ENCODE peak calls at places on chromosomes 4 and X, in four cellular contexts. One of them, this sample, is unnamed.
A peak's percentile ranks its signal among the peaks of the same experiment; 100 is the strongest.

GRCh38 chr4:184755278-184755677 is 21.4 kb upstream of the CENPU start:
- DNase-seq in CD4-positive, CD25-positive, alpha-beta regulatory T cell: no peak
- DNase-seq in T1000: no peak
- DNase-seq in A549: no peak
- DNase-seq in this sample: no peak

GRCh38 chr4:88007304-88008132 is at the start of gene PKD2:
- DNase-seq in CD4-positive, CD25-positive, alpha-beta regulatory T cell: peak; percentile 60
- DNase-seq in A549: peak; percentile 49
- DNase-seq in T1000: peak; percentile 64
- DNase-seq in this sample: peak; percentile 90

GRCh38 chr4:98639523-98639922 is 18.9 kb downstream of the TSPAN5 start:
- DNase-seq in CD4-positive, CD25-positive, alpha-beta regulatory T cell: peak; percentile 51
- DNase-seq in A549: no peak
- DNase-seq in T1000: no peak
- DNase-seq in this sample: no peak

GRCh38 chrX:70774223-70774622 is 134.3 kb downstream of the TEX11 start:
- DNase-seq in T1000: no peak
- DNase-seq in CD4-positive, CD25-positive, alpha-beta regulatory T cell: no peak
- DNase-seq in A549: no peak
- DNase-seq in this sample: no peak

GRCh38 chrX:68941385-68941952 is 112.6 kb downstream of the EFNB1 start:
- DNase-seq in CD4-positive, CD25-positive, alpha-beta regulatory T cell: no peak
- DNase-seq in A549: no peak
- DNase-seq in T1000: no peak
- DNase-seq in this sample: no peak

GRCh38 chr4:45453258-45453841 is 670.5 kb downstream of the GABRG1 start:
- DNase-seq in A549: no peak
- DNase-seq in T1000: no peak
- DNase-seq in CD4-positive, CD25-positive, alpha-beta regulatory T cell: no peak
- DNase-seq in this sample: peak; percentile 68

GRCh38 chr4:186852078-186852420 is 128.4 kb upstream of the FAT1 start:
- DNase-seq in T1000: no peak
- DNase-seq in CD4-positive, CD25-positive, alpha-beta regulatory T cell: no peak
- DNase-seq in A549: no peak
- DNase-seq in this sample: no peak

GRCh38 chr4:7161721-7162214 is 30.6 kb upstream of the SORCS2 start:
- DNase-seq in A549: no peak
- DNase-seq in T1000: no peak
- DNase-seq in CD4-positive, CD25-positive, alpha-beta regulatory T cell: no peak
- DNase-seq in this sample: no peak

GRCh38 chr4:5014007-5014682 is 5.1 kb downstream of the CYTL1 start:
- DNase-seq in A549: no peak
- DNase-seq in T1000: no peak
- DNase-seq in CD4-positive, CD25-positive, alpha-beta regulatory T cell: no peak
- DNase-seq in this sample: no peak

GRCh38 chrX:69616520-69617203 is 749 bp downstream of the EDA start:
- DNase-seq in A549: no peak
- DNase-seq in CD4-positive, CD25-positive, alpha-beta regulatory T cell: peak; percentile 2
- DNase-seq in T1000: no peak
- DNase-seq in this sample: peak; percentile 46

GRCh38 chrX:146186540-146186939 is 368.9 kb downstream of the SLITRK2 start:
- DNase-seq in CD4-positive, CD25-positive, alpha-beta regulatory T cell: no peak
- DNase-seq in T1000: no peak
- DNase-seq in A549: no peak
- DNase-seq in this sample: no peak

GRCh38 chr4:158020734-158021346 is 152.0 kb downstream of the GASK1B start:
- DNase-seq in CD4-positive, CD25-positive, alpha-beta regulatory T cell: no peak
- DNase-seq in T1000: no peak
- DNase-seq in A549: no peak
- DNase-seq in this sample: no peak

GRCh38 chrX:120769576-120770341 is 105.9 kb downstream of the CT47B1 start:
- DNase-seq in A549: peak; percentile 3
- DNase-seq in T1000: peak; percentile 0
- DNase-seq in CD4-positive, CD25-positive, alpha-beta regulatory T cell: no peak
- DNase-seq in this sample: peak; percentile 37

GRCh38 chrX:120244735-120245498 is 5.7 kb upstream of the ZBTB33 start:
- DNase-seq in A549: peak; percentile 63
- DNase-seq in CD4-positive, CD25-positive, alpha-beta regulatory T cell: peak; percentile 58
- DNase-seq in T1000: peak; percentile 29
- DNase-seq in this sample: peak; percentile 68

GRCh38 chr4:121053601-121054143 is 18.7 kb downstream of the NDNF start:
- DNase-seq in T1000: peak; percentile 6
- DNase-seq in A549: no peak
- DNase-seq in CD4-positive, CD25-positive, alpha-beta regulatory T cell: no peak
- DNase-seq in this sample: no peak

GRCh38 chrX:1395646-1396216 is 3.8 kb upstream of the SLC25A6 start:
- DNase-seq in CD4-positive, CD25-positive, alpha-beta regulatory T cell: no peak
- DNase-seq in A549: no peak
- DNase-seq in T1000: no peak
- DNase-seq in this sample: no peak

GRCh38 chrX:68045008-68045577 is 388.2 kb downstream of the OPHN1 start:
- DNase-seq in T1000: no peak
- DNase-seq in CD4-positive, CD25-positive, alpha-beta regulatory T cell: no peak
- DNase-seq in A549: no peak
- DNase-seq in this sample: no peak

GRCh38 chr4:146442801-146443200 is 78.9 kb downstream of the SLC10A7 start:
- DNase-seq in T1000: no peak
- DNase-seq in A549: no peak
- DNase-seq in CD4-positive, CD25-positive, alpha-beta regulatory T cell: no peak
- DNase-seq in this sample: no peak

GRCh38 chr4:73007526-73008100 is 61.9 kb downstream of the COX18 start:
- DNase-seq in T1000: no peak
- DNase-seq in CD4-positive, CD25-positive, alpha-beta regulatory T cell: no peak
- DNase-seq in A549: no peak
- DNase-seq in this sample: peak; percentile 6

GRCh38 chrX:55908685-55909212 is 191.2 kb downstream of the RRAGB start:
- DNase-seq in CD4-positive, CD25-positive, alpha-beta regulatory T cell: no peak
- DNase-seq in T1000: no peak
- DNase-seq in A549: peak; percentile 20
- DNase-seq in this sample: peak; percentile 43

GRCh38 chr4:77240469-77241066 is 83.6 kb downstream of the CCNG2 start:
- DNase-seq in T1000: no peak
- DNase-seq in A549: peak; percentile 46
- DNase-seq in CD4-positive, CD25-positive, alpha-beta regulatory T cell: peak; percentile 25
- DNase-seq in this sample: peak; percentile 89

GRCh38 chr4:22556411-22556969 is 40.6 kb upstream of the ADGRA3 start:
- DNase-seq in T1000: no peak
- DNase-seq in A549: no peak
- DNase-seq in CD4-positive, CD25-positive, alpha-beta regulatory T cell: no peak
- DNase-seq in this sample: no peak

GRCh38 chr4:81352476-81352875 is 119.2 kb downstream of the RASGEF1B start:
- DNase-seq in CD4-positive, CD25-positive, alpha-beta regulatory T cell: no peak
- DNase-seq in T1000: no peak
- DNase-seq in A549: no peak
- DNase-seq in this sample: no peak

GRCh38 chr4:2340272-2341061 is 78.0 kb downstream of the ZFYVE28 start:
- DNase-seq in CD4-positive, CD25-positive, alpha-beta regulatory T cell: no peak
- DNase-seq in A549: no peak
- DNase-seq in T1000: no peak
- DNase-seq in this sample: no peak

GRCh38 chr4:148273501-148273986 is 168.7 kb downstream of the NR3C2 start:
- DNase-seq in CD4-positive, CD25-positive, alpha-beta regulatory T cell: no peak
- DNase-seq in T1000: no peak
- DNase-seq in A549: no peak
- DNase-seq in this sample: no peak

GRCh38 chr4:43843501-43843900 is 605.1 kb downstream of the KCTD8 start:
- DNase-seq in CD4-positive, CD25-positive, alpha-beta regulatory T cell: no peak
- DNase-seq in A549: no peak
- DNase-seq in T1000: no peak
- DNase-seq in this sample: peak; percentile 11

GRCh38 chrX:111498538-111499103 is 12.8 kb upstream of the SERTM2 start:
- DNase-seq in T1000: no peak
- DNase-seq in CD4-positive, CD25-positive, alpha-beta regulatory T cell: no peak
- DNase-seq in A549: no peak
- DNase-seq in this sample: no peak

GRCh38 chr4:94411296-94411695 is 40.4 kb upstream of the PDLIM5 start:
- DNase-seq in CD4-positive, CD25-positive, alpha-beta regulatory T cell: no peak
- DNase-seq in T1000: no peak
- DNase-seq in A549: no peak
- DNase-seq in this sample: no peak

GRCh38 chr4:143599827-143600226 is 86.3 kb downstream of the SMARCA5 start:
- DNase-seq in CD4-positive, CD25-positive, alpha-beta regulatory T cell: no peak
- DNase-seq in A549: no peak
- DNase-seq in T1000: peak; percentile 6
- DNase-seq in this sample: no peak

GRCh38 chr4:19492611-19493010 is 759.1 kb upstream of the SLIT2 start:
- DNase-seq in T1000: no peak
- DNase-seq in CD4-positive, CD25-positive, alpha-beta regulatory T cell: no peak
- DNase-seq in A549: no peak
- DNase-seq in this sample: no peak

GRCh38 chr4:37453004-37453360 is 208.4 kb downstream of the NWD2 start:
- DNase-seq in A549: peak; percentile 38
- DNase-seq in T1000: no peak
- DNase-seq in CD4-positive, CD25-positive, alpha-beta regulatory T cell: peak; percentile 9
- DNase-seq in this sample: peak; percentile 84

GRCh38 chrX:123432362-123433150 is 248.5 kb downstream of the GRIA3 start:
- DNase-seq in A549: no peak
- DNase-seq in T1000: no peak
- DNase-seq in CD4-positive, CD25-positive, alpha-beta regulatory T cell: no peak
- DNase-seq in this sample: no peak

GRCh38 chrX:100687546-100687945 is 43.5 kb downstream of the SRPX2 start:
- DNase-seq in A549: no peak
- DNase-seq in CD4-positive, CD25-positive, alpha-beta regulatory T cell: no peak
- DNase-seq in T1000: no peak
- DNase-seq in this sample: no peak

GRCh38 chr4:69974646-69975045 is 9.1 kb upstream of the CSN2 start:
- DNase-seq in A549: no peak
- DNase-seq in T1000: no peak
- DNase-seq in CD4-positive, CD25-positive, alpha-beta regulatory T cell: no peak
- DNase-seq in this sample: no peak

GRCh38 chr4:112245383-112245782 is 13.8 kb downstream of the AP1AR start:
- DNase-seq in A549: no peak
- DNase-seq in T1000: no peak
- DNase-seq in CD4-positive, CD25-positive, alpha-beta regulatory T cell: no peak
- DNase-seq in this sample: no peak

GRCh38 chr4:87982446-87982845 is 6.9 kb downstream of the SPP1 start:
- DNase-seq in T1000: no peak
- DNase-seq in CD4-positive, CD25-positive, alpha-beta regulatory T cell: no peak
- DNase-seq in A549: no peak
- DNase-seq in this sample: peak; percentile 55

GRCh38 chrX:24805201-24805600 is 111.5 kb downstream of the POLA1 start:
- DNase-seq in T1000: no peak
- DNase-seq in CD4-positive, CD25-positive, alpha-beta regulatory T cell: no peak
- DNase-seq in A549: no peak
- DNase-seq in this sample: no peak

GRCh38 chr4:180949825-180950224 is 1293.4 kb upstream of the TENM3 start:
- DNase-seq in CD4-positive, CD25-positive, alpha-beta regulatory T cell: no peak
- DNase-seq in A549: no peak
- DNase-seq in T1000: no peak
- DNase-seq in this sample: no peak

GRCh38 chr4:64079316-64079715 is 329.9 kb downstream of the TECRL start:
- DNase-seq in A549: no peak
- DNase-seq in T1000: no peak
- DNase-seq in CD4-positive, CD25-positive, alpha-beta regulatory T cell: no peak
- DNase-seq in this sample: no peak